ENCODE peak calls at places on chromosomes 3 and 15, in seven cellular contexts. I is dorsolateral prefrontal cortex; R is mesothelial cell of epicardium; J is stomach; M is uterus; U is GM12865; T is activated CD8-positive, alpha-beta T cell treated with anti-CD3 and anti-CD28 coated beads for 36 hours. H is an unnamed sample.

GRCh38 chr3:35296533-35296932 is 342.8 kb upstream of the ARPP21 start:
- DNase-seq in I (no peak), R (no peak), J (no peak), M (no peak), U (peak), T (peak), H (no peak)

GRCh38 chr3:129686941-129687340 is 80.5 kb upstream of the PLXND1 start:
- DNase-seq in I (no peak), R (no peak), J (no peak), M (no peak), U (no peak), T (no peak), H (no peak)

GRCh38 chr3:75906555-75907112 is 121.3 kb upstream of the ZNF717 start:
- DNase-seq in I (peak), R (peak), J (no peak), M (no peak), U (no peak), T (no peak), H (peak)

GRCh38 chr3:11150256-11150655 is 4.0 kb upstream of the HRH1 start:
- DNase-seq in I (no peak), R (no peak), J (no peak), M (no peak), U (no peak), T (no peak), H (no peak)

GRCh38 chr15:52551762-52552161 is 17.1 kb downstream of the ARPP19 start:
- DNase-seq in I (no peak), R (no peak), J (no peak), M (no peak), U (no peak), T (no peak), H (no peak)

GRCh38 chr3:31170932-31171670 is 276.6 kb upstream of the GADL1 start:
- DNase-seq in I (no peak), R (no peak), J (no peak), M (no peak), U (no peak), T (no peak), H (peak)

GRCh38 chr3:188792788-188793187 is 379.0 kb upstream of the TPRG1 start:
- DNase-seq in I (peak), R (no peak), J (no peak), M (no peak), U (no peak), T (peak), H (peak)

GRCh38 chr15:58545307-58546065 is 113.7 kb downstream of the LIPC start:
- DNase-seq in I (no peak), R (no peak), J (peak), M (no peak), U (no peak), T (peak), H (no peak)

GRCh38 chr3:121073011-121073410 is 165.0 kb downstream of the STXBP5L start:
- DNase-seq in I (no peak), R (no peak), J (no peak), M (no peak), U (no peak), T (no peak), H (no peak)

GRCh38 chr15:40301467-40302179 is 6.1 kb downstream of the PLCB2 start:
- DNase-seq in I (peak), R (no peak), J (no peak), M (no peak), U (no peak), T (no peak), H (no peak)

GRCh38 chr15:78681306-78682012 is 40.4 kb upstream of the CHRNB4 start:
- DNase-seq in I (no peak), R (no peak), J (no peak), M (no peak), U (no peak), T (no peak), H (no peak)

GRCh38 chr3:160205606-160206005 is 19.6 kb upstream of the C3orf80 start:
- DNase-seq in I (no peak), R (no peak), J (no peak), M (no peak), U (no peak), T (no peak), H (no peak)

GRCh38 chr3:160213181-160213580 is 12.0 kb upstream of the C3orf80 start:
- DNase-seq in I (no peak), R (no peak), J (no peak), M (no peak), U (no peak), T (no peak), H (no peak)

GRCh38 chr3:160210799-160211221 is 14.4 kb upstream of the C3orf80 start:
- DNase-seq in I (no peak), R (no peak), J (no peak), M (no peak), U (peak), T (peak), H (peak)
- TF ChIP-seq CTCF in I (no peak), R (no peak), J (no peak), M (no peak), U (peak), T (no peak), H (peak)

GRCh38 chr3:14602804-14603644 is 48.5 kb upstream of the CCDC174 start:
- DNase-seq in I (no peak), R (peak), J (peak), M (no peak), U (no peak), T (no peak), H (no peak)

GRCh38 chr3:14600075-14600474 is 51.5 kb upstream of the CCDC174 start:
- DNase-seq in I (no peak), R (no peak), J (no peak), M (no peak), U (no peak), T (no peak), H (no peak)

GRCh38 chr3:14600856-14601610 is 50.5 kb upstream of the CCDC174 start:
- DNase-seq in I (no peak), R (no peak), J (no peak), M (no peak), U (no peak), T (no peak), H (no peak)

GRCh38 chr3:14601692-14602005 is 49.9 kb upstream of the CCDC174 start:
- DNase-seq in I (no peak), R (no peak), J (no peak), M (no peak), U (no peak), T (no peak), H (no peak)

DNA sequence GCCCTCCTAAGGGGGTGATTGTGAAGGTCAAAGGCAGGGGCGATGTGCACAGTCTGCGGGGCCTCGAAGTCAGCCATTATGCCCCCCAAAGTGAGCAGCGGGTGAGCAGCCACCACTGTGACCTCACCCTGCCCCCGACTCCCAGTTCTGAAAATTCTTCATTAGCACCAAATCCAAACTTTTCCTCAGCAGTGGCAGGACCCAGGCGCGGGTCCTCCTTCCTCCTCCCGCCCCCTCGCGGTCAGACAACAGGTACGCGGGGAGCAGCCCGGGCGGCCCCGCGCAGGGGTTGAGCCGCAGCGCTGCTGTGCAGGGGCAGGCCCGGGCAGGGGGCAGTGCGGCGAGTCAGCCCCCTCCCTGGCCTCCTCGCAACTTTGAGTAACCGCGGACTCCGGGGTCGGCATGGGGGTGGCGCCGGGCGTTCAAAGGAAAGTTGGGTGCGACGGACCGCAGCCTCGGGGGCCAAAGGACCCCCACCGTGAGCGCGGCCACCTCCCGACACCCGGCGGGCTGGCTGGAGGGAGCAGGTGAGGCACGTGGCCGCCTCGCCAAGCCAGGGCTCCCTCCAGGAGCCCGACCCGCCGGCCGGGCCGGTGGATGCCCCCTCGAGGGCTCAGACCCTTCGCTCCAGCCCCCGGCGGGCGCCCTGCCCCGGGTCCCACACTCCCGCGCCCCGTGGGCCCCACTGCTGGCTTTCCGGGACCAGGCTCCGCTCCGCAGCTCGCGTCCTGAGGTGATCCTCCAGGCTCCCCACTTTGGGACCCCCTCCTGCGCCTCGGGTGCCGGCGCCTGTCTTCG is 49.4 kb upstream of the CCDC174 start:
- DNase-seq in I (no peak), R (no peak), J (no peak), M (no peak), U (no peak), T (no peak), H (no peak)
- TF ChIP-seq CTCF in I (no peak), R (peak), J (no peak), M (no peak), U (no peak), T (peak), H (no peak)

GRCh38 chr15:34812369-34812768 is 17.0 kb upstream of the ACTC1 start:
- DNase-seq in I (no peak), R (no peak), J (no peak), M (no peak), U (peak), T (no peak), H (peak)
- TF ChIP-seq CTCF in I (no peak), R (no peak), J (no peak), M (no peak), U (no peak), T (no peak), H (no peak)

GRCh38 chr3:126516152-126516935 is 1.2 kb downstream of the UROC1 start:
- DNase-seq in I (peak), R (no peak), J (no peak), M (no peak), U (no peak), T (no peak), H (no peak)
- TF ChIP-seq CTCF in I (no peak), R (no peak), J (no peak), M (no peak), U (no peak), T (no peak), H (no peak)

GRCh38 chr15:67397139-67397538 is 123.8 kb upstream of the C15orf61 start:
- DNase-seq in I (no peak), R (no peak), J (no peak), M (no peak), U (no peak), T (no peak), H (no peak)
- TF ChIP-seq CTCF in I (no peak), R (no peak), J (no peak), M (no peak), U (no peak), T (no peak), H (peak)

H was measured in AG10803.